ENCODE peak calls at places on chromosomes 3 and 15, in eight cellular contexts. Q is AG08395, X is K562, A is NCI-H2081, T is IMR-90, V is AG20443, W is posterior vena cava, P is NCI-H1105. K is an unnamed sample.

GRCh38 chr15:43509923-43510229 is 7.5 kb upstream of the MAP1A start:
- DNase-seq in Q (no peak), X (no peak), A (no peak), T (no peak), V (no peak), W (no peak), P (no peak), K (no peak)

GRCh38 chr15:58539548-58539947 is 107.8 kb downstream of the LIPC start:
- DNase-seq in Q (no peak), X (no peak), A (no peak), T (no peak), V (no peak), W (no peak), P (no peak), K (no peak)

GRCh38 chr15:42344763-42345162 is 14.5 kb upstream of the CAPN3 start:
- DNase-seq in Q (peak; percentile 39), X (no peak), A (no peak), T (peak; percentile 83), V (peak; percentile 60), W (no peak), P (no peak), K (no peak)

GRCh38 chr3:61927332-61927731 is 366.0 kb downstream of the PTPRG start:
- DNase-seq in Q (peak; percentile 85), X (no peak), A (no peak), T (peak; percentile 77), V (peak; percentile 85), W (peak; percentile 95), P (no peak), K (no peak)

GRCh38 chr3:112321867-112322652 is 10.9 kb upstream of the CD200 start:
- DNase-seq in Q (no peak), X (no peak), A (no peak), T (no peak), V (no peak), W (no peak), P (no peak), K (no peak)

GRCh38 chr3:197460002-197460401 is 95.8 kb downstream of the BDH1 start:
- DNase-seq in Q (no peak), X (no peak), A (no peak), T (no peak), V (no peak), W (no peak), P (no peak), K (no peak)

GRCh38 chr3:108346301-108346989 is 50.1 kb downstream of the HHLA2 start:
- DNase-seq in Q (no peak), X (no peak), A (no peak), T (no peak), V (no peak), W (no peak), P (no peak), K (no peak)

GRCh38 chr3:18247776-18248310 is 177.3 kb downstream of the SATB1 start:
- DNase-seq in Q (no peak), X (no peak), A (no peak), T (no peak), V (no peak), W (no peak), P (no peak), K (no peak)

GRCh38 chr3:69433938-69434263 is 48.0 kb upstream of the FRMD4B start:
- DNase-seq in Q (no peak), X (no peak), A (no peak), T (peak; percentile 23), V (no peak), W (no peak), P (no peak), K (no peak)

GRCh38 chr15:66235866-66236265 is 17.7 kb downstream of the MEGF11 start:
- DNase-seq in Q (no peak), X (no peak), A (no peak), T (no peak), V (no peak), W (peak; percentile 17), P (no peak), K (no peak)

GRCh38 chr15:51363391-51363790 is 21.9 kb downstream of the GLDN start:
- DNase-seq in Q (no peak), X (no peak), A (no peak), T (no peak), V (no peak), W (no peak), P (no peak), K (no peak)

GRCh38 chr3:192409203-192409837 is 318.0 kb downstream of the FGF12 start:
- DNase-seq in Q (no peak), X (no peak), A (no peak), T (no peak), V (peak; percentile 53), W (peak; percentile 77), P (no peak), K (peak; percentile 61)

GRCh38 chr3:58608648-58609047 is 31.5 kb upstream of the FAM107A start:
- DNase-seq in Q (no peak), X (no peak), A (peak; percentile 44), T (no peak), V (no peak), W (peak; percentile 71), P (peak; percentile 65), K (peak; percentile 3)

GRCh38 chr3:194731496-194732073 is 45.9 kb downstream of the FAM43A start:
- DNase-seq in Q (no peak), X (no peak), A (no peak), T (no peak), V (no peak), W (no peak), P (no peak), K (peak; percentile 71)

GRCh38 chr3:153052096-153052460 is 109.9 kb upstream of the RAP2B start:
- DNase-seq in Q (peak; percentile 76), X (peak; percentile 52), A (no peak), T (peak; percentile 95), V (peak; percentile 74), W (peak; percentile 88), P (no peak), K (no peak)

GRCh38 chr3:11185564-11186317 is 31.4 kb downstream of the HRH1 start:
- DNase-seq in Q (peak; percentile 97), X (no peak), A (no peak), T (peak; percentile 96), V (peak; percentile 96), W (peak; percentile 89), P (no peak), K (no peak)

GRCh38 chr3:180534828-180535227 is 67.1 kb upstream of the TTC14 start:
- DNase-seq in Q (no peak), X (no peak), A (no peak), T (no peak), V (no peak), W (no peak), P (no peak), K (no peak)

GRCh38 chr15:101161656-101162055 is 90.2 kb downstream of the CHSY1 start:
- DNase-seq in Q (no peak), X (no peak), A (no peak), T (no peak), V (no peak), W (no peak), P (no peak), K (no peak)

K was measured in NCI-H345.